ENCODE peak calls at places on chromosomes 7 and 10, in six cellular contexts. B is psoas muscle, J is BE2C, K is tibial artery, D is cardiac fibroblast, S is OCI-LY7. R is an unnamed sample.

GRCh38 chr10:75244487-75245353 is 9.0 kb upstream of the COMTD1 start:
- DNase-seq in B (no peak), J (no peak), K (no peak), D (no peak), S (no peak), R (no peak)

GRCh38 chr10:71285180-71285545 is 33.9 kb upstream of the SLC29A3 start:
- DNase-seq in B (peak; percentile 76), J (peak; percentile 67), K (no peak), D (peak; percentile 42), S (peak; percentile 65), R (peak; percentile 75)

GRCh38 chr10:86286591-86287421 is 79.8 kb downstream of the GRID1 start:
- DNase-seq in B (no peak), J (no peak), K (no peak), D (no peak), S (no peak), R (peak; percentile 3)

GRCh38 chr7:134742688-134743350 is 36.6 kb upstream of the CALD1 start:
- DNase-seq in B (no peak), J (no peak), K (peak; percentile 31), D (peak; percentile 57), S (no peak), R (no peak)

GRCh38 chr7:71312755-71313490 is 181.0 kb downstream of the GALNT17 start:
- DNase-seq in B (no peak), J (no peak), K (no peak), D (no peak), S (no peak), R (no peak)

GRCh38 chr7:155819186-155819585 is 6.9 kb upstream of the SHH start:
- DNase-seq in B (no peak), J (no peak), K (no peak), D (no peak), S (no peak), R (no peak)

GRCh38 chr10:73810735-73811465 is 498 bp downstream of the NDST2 start:
- DNase-seq in B (peak; percentile 67), J (peak; percentile 35), K (no peak), D (no peak), S (peak; percentile 81), R (peak; percentile 37)

GRCh38 chr10:126846469-126846868 is 58.8 kb upstream of the DOCK1 start:
- DNase-seq in B (no peak), J (no peak), K (no peak), D (no peak), S (no peak), R (no peak)

GRCh38 chr7:124783271-124783670 is 17.7 kb upstream of the GPR37 start:
- DNase-seq in B (no peak), J (no peak), K (no peak), D (peak; percentile 31), S (no peak), R (no peak)

GRCh38 chr7:124781907-124782306 is 16.3 kb upstream of the GPR37 start:
- DNase-seq in B (no peak), J (no peak), K (no peak), D (no peak), S (no peak), R (no peak)

GRCh38 chr7:124785994-124786393 is 20.4 kb upstream of the GPR37 start:
- DNase-seq in B (no peak), J (no peak), K (no peak), D (peak; percentile 15), S (no peak), R (no peak)

GRCh38 chr7:124782335-124782734 is 16.7 kb upstream of the GPR37 start:
- DNase-seq in B (no peak), J (no peak), K (no peak), D (no peak), S (no peak), R (no peak)

DNA sequence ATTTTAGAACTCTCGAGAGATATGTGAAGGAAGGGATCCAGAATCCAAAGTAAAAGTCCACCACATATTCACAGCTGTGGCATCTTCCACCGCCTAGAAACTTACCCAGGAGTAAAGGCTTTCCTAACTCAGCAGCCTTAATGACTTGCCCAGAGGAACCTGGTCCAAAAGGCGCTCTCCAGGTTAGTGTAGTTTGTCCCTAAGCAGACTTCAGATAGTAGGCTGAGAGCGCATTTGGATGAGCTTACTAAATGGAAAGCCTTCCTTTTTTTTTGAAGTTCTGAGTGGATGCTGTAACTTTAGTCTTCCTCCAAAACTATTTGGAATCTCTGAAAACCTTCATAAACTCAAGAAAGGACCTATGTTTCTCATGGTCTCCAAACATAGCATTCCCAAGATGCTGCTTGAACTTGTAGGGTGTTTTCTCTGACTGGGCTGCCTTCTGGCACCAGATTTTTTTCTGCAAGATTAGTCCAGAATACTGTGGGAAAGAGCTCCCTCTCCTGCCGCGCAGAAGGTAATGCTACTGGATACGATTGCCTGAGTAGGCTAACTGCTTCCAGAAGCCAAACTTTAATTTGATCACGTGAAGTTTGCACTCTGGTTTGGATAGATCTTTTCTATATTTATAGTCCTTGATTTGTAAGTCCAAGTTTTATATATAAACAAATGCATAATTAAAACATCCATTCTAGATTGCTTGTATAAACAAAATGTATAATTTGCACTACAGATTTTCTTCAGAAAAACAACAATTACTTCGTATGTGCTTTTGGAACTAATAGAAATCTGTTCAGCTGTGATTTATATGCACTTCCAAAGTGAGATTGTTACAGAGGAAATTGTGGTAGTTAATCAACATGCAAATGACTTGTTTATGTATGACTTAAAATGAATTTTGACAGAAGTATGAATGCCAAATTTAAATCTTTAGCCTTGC is 19.6 kb upstream of the GPR37 start:
- DNase-seq in B (peak; percentile 53), J (peak; percentile 54), K (no peak), D (peak; percentile 67), S (peak; percentile 38), R (peak; percentile 60)
- TF ChIP-seq CTCF in B (peak; percentile 61), J (peak; percentile 94), K (peak; percentile 69), D (peak; percentile 89), S (peak; percentile 87), R (peak; percentile 69)

GRCh38 chr10:21049482-21049881 is 152.4 kb upstream of the NEBL start:
- DNase-seq in B (no peak), J (no peak), K (no peak), D (no peak), S (no peak), R (no peak)
- TF ChIP-seq CTCF in B (no peak), J (no peak), K (no peak), D (no peak), S (no peak), R (no peak)

DNA sequence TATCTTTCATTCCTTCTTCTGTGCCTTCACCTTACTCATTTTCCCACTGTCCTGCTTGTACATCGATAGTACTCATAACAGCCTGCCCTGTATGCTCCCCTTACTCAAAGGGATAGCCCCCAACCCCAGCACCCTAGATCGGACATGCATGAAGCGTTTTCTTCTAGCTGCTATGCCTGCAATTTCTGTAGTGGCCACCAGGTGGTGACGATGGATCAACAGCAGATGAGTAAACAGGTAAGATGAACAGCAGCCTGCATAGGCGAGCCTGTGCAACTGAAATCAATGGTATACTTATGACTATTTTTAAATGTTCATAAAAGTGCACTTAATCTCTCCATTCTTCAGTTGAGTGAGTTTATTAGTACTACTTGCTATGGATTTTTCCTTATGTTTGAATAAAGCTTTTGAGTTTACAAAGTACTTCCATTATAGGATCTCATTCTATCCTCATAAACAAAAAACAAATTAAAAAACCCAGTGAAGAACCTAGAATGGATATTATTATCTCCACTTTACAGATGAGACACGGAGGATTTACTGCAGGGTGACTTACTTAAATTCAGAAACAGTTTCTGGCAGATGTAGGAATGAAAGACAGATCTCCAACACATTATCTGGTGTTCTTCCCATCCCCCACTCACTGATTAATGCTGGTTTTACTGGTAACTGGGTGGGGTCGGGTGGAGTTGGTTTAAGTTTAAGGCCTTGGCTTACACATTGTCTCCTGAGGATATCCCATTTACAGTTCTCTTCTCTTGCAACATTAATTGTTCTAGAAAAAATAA is 222.2 kb downstream of the GLI3 start:
- DNase-seq in B (no peak), J (peak; percentile 34), K (no peak), D (peak; percentile 77), S (peak; percentile 48), R (peak; percentile 73)
- TF ChIP-seq CTCF in B (peak; percentile 58), J (peak; percentile 85), K (peak; percentile 41), D (peak; percentile 80), S (peak; percentile 91), R (peak; percentile 98)

DNA sequence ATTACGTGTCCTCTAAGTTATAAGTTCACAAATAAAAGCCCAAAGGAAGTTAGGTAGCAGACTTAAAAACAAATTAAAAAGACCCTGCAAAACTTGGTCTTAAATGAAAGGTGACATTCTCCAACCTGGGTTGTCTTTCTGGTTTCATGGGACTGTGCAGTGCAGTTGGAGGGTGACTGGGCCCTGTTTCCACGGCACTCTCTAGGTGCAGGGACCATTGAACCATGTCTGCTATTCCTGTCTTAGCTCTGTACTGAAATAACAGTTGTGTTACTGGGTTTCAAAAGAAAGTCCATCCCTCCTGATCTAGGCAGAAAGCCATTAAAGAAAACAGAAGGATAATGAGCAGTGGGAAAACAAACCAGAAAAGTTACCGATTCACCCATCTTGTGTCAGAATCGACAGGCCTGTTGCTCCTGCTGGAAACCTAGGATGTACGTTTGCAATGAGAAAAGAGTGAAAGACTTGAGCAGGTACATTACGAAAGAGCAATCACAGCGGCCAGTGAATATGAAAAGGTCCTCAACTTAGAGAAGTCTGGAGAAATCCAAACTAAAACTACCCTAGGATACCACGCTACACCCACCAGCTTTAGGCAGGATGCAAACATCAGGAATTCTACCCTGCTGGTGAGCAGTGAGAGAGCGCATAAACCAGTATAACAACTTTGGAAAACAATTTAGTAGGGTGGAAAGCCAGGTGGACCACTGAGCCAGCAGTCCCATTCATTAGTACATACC is 24.5 kb downstream of the SPDYE6 start:
- DNase-seq in B (no peak), J (no peak), K (no peak), D (no peak), S (peak; percentile 47), R (no peak)
- TF ChIP-seq CTCF in B (no peak), J (peak; percentile 17), K (no peak), D (no peak), S (no peak), R (no peak)

DNA sequence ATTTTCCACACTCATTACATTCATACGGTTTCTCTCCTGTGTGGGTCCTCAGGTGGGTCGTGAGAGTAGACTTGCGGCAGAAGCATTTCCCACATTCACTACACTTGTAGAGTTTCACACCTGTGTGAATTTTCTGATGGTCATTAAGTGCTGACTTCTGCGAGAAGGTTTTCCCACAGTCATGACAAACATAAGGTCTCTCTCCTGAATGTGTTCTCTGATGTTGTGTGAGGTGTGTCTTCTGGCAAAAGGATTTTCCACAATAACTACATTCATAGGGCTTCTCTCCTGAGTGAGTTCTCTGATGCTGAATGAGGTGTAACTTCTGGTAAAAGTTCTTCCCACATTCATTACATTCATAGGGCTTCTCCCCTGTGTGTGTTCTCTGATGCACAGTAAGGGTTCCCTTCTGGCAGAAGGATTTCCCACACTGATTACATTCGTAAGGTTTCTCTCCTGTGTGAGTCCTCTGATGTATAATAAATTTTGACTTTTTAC is 15.1 kb downstream of the ZNF12 start:
- DNase-seq in B (no peak), J (no peak), K (no peak), D (peak; percentile 43), S (no peak), R (no peak)
- TF ChIP-seq CTCF in B (no peak), J (no peak), K (no peak), D (no peak), S (no peak), R (no peak)

R was measured in glutamatergic neuron.